ENCODE peak calls at places on chromosome 3, in five cellular contexts. H is coronary artery, V is Peyer's patch, D is ovary, C is heart left ventricle. L is an unnamed sample.

GRCh38 chr3:127999509-128000106 is 52.6 kb upstream of the SEC61A1 start:
- DNase-seq in H (no peak), V (no peak), D (no peak), C (no peak), L (no peak)

GRCh38 chr3:195908439-195909293 is at the start of gene TNK2:
- DNase-seq in H (no peak), V (peak), D (no peak), C (no peak), L (no peak)

GRCh38 chr3:177037241-177037640 is 160.0 kb downstream of the TBL1XR1 start:
- DNase-seq in H (no peak), V (no peak), D (no peak), C (no peak), L (no peak)

GRCh38 chr3:48240000-48240710 is 749 bp upstream of the ZNF589 start:
- DNase-seq in H (no peak), V (no peak), D (no peak), C (no peak), L (no peak)

GRCh38 chr3:56748663-56749231 is 53.0 kb downstream of the ARHGEF3 start:
- DNase-seq in H (no peak), V (no peak), D (no peak), C (no peak), L (no peak)

GRCh38 chr3:20111836-20112235 is 71.6 kb downstream of the KAT2B start:
- DNase-seq in H (no peak), V (no peak), D (no peak), C (no peak), L (no peak)

GRCh38 chr3:100634493-100635272 is 25.3 kb downstream of the ADGRG7 start:
- DNase-seq in H (no peak), V (no peak), D (no peak), C (no peak), L (peak)

GRCh38 chr3:99475229-99475628 is 163.2 kb upstream of the COL8A1 start:
- DNase-seq in H (no peak), V (no peak), D (no peak), C (no peak), L (no peak)

GRCh38 chr3:42504334-42505202 is 2.1 kb downstream of the VIPR1 start:
- DNase-seq in H (peak), V (no peak), D (no peak), C (peak), L (peak)

GRCh38 chr3:165443664-165444063 is 247.5 kb upstream of the SLITRK3 start:
- DNase-seq in H (no peak), V (no peak), D (no peak), C (no peak), L (no peak)

GRCh38 chr3:138140940-138141339 is 8.8 kb upstream of the A4GNT start:
- DNase-seq in H (no peak), V (no peak), D (no peak), C (no peak), L (no peak)

GRCh38 chr3:69097407-69098086 is 12.8 kb downstream of the ARL6IP5 start:
- DNase-seq in H (no peak), V (no peak), D (no peak), C (no peak), L (no peak)
- H3K27ac ChIP-seq in H (no peak), V (no peak), D (no peak), C (no peak), L (no peak)

GRCh38 chr3:123069021-123069381 is 2.2 kb downstream of the PDIA5 start:
- DNase-seq in H (peak), V (no peak), D (no peak), C (no peak), L (peak)

GRCh38 chr3:123066896-123067688 is at the start of gene PDIA5:
- DNase-seq in H (peak), V (peak), D (peak), C (peak), L (peak)

GRCh38 chr3:123068227-123069020 is 1.6 kb downstream of the PDIA5 start:
- DNase-seq in H (peak), V (no peak), D (no peak), C (no peak), L (peak)

GRCh38 chr3:123066599-123066895 is 278 bp upstream of the PDIA5 start:
- DNase-seq in H (no peak), V (no peak), D (no peak), C (no peak), L (no peak)

GRCh38 chr3:123067689-123068226 is 933 bp downstream of the PDIA5 start:
- DNase-seq in H (peak), V (no peak), D (no peak), C (no peak), L (peak)
- H3K27ac ChIP-seq in H (peak), V (peak), D (peak), C (no peak), L (peak)

GRCh38 chr3:3082547-3082924 is 27.6 kb downstream of the IL5RA start:
- DNase-seq in H (no peak), V (no peak), D (no peak), C (no peak), L (no peak)
- H3K27ac ChIP-seq in H (no peak), V (no peak), D (no peak), C (no peak), L (no peak)

GRCh38 chr3:78858910-78859309 is 908.9 kb downstream of the ROBO1 start:
- DNase-seq in H (no peak), V (no peak), D (no peak), C (no peak), L (no peak)

GRCh38 chr3:78857494-78858111 is 910.2 kb downstream of the ROBO1 start:
- DNase-seq in H (no peak), V (no peak), D (no peak), C (no peak), L (no peak)

GRCh38 chr3:78858165-78858564 is 909.6 kb downstream of the ROBO1 start:
- DNase-seq in H (no peak), V (no peak), D (no peak), C (no peak), L (no peak)

GRCh38 chr3:78855190-78855589 is 912.6 kb downstream of the ROBO1 start:
- DNase-seq in H (no peak), V (no peak), D (no peak), C (no peak), L (no peak)

DNA sequence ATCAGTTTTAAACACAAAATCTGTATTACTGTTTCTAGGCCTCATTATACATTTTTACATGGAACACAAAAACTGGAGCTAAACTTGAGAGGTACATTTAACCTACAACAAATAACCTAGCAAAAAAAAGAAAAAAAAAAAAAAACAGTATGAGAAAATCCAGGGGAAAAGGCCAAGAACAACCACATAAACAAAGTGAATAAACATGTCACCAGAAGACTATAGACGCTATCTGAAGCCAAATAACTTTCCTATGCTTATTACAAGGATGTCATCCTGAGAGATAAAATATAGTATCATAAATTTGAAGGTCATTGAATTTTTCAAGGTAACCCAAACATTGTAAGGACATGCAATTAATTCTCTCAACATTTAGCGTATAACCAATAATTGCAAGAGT is 911.6 kb downstream of the ROBO1 start:
- DNase-seq in H (no peak), V (no peak), D (no peak), C (no peak), L (no peak)
- H3K27ac ChIP-seq in H (no peak), V (no peak), D (no peak), C (no peak), L (no peak)

GRCh38 chr3:63886843-63887242 is 23.2 kb downstream of the ATXN7 start:
- DNase-seq in H (no peak), V (no peak), D (no peak), C (no peak), L (no peak)
- H3K27ac ChIP-seq in H (no peak), V (no peak), D (no peak), C (no peak), L (no peak)

L was measured in small intestine.